ENCODE peak calls at places on chromosomes 11 and 22, in six cellular contexts. G is astrocyte of the spinal cord, P is posterior vena cava, N is kidney tubule cell, U is endothelial cell, S is HEK293T. D is an unnamed sample.

GRCh38 chr22:20436309-20437252 is 1.0 kb downstream of the SCARF2 start:
- DNase-seq in G (peak; percentile 50), N (peak; percentile 9), U (no peak), S (peak; percentile 55), P (peak; percentile 83), D (no peak)

GRCh38 chr11:36131719-36132349 is 157.4 kb downstream of the COMMD9 start:
- DNase-seq in P (peak; percentile 87), N (peak; percentile 29), S (peak; percentile 43), U (peak; percentile 48), G (peak; percentile 65), D (peak; percentile 33)

GRCh38 chr22:46090631-46091201 is 59.6 kb upstream of the PPARA start:
- DNase-seq in G (peak; percentile 62), S (no peak), U (no peak), N (peak; percentile 82), P (peak; percentile 76), D (peak; percentile 55)

GRCh38 chr11:63904743-63905142 is 12.2 kb downstream of the RCOR2 start:
- DNase-seq in G (no peak), N (no peak), P (no peak), U (no peak), S (no peak), D (no peak)

GRCh38 chr22:28481725-28482124 is 197.9 kb downstream of the TTC28 start:
- DNase-seq in U (no peak), P (no peak), G (no peak), N (no peak), S (no peak), D (no peak)

GRCh38 chr11:71913716-71914115 is 14.7 kb downstream of the XNDC1N start:
- DNase-seq in S (no peak), U (no peak), P (no peak), N (no peak), G (peak; percentile 24), D (no peak)

GRCh38 chr22:23700706-23701105 is 9.9 kb downstream of the RGL4 start:
- DNase-seq in G (peak; percentile 56), U (no peak), P (peak; percentile 5), S (no peak), N (peak; percentile 18), D (peak; percentile 9)

GRCh38 chr22:42328130-42328821 is 57.8 kb upstream of the TCF20 start:
- DNase-seq in G (no peak), N (no peak), U (no peak), S (no peak), P (no peak), D (no peak)

GRCh38 chr22:42966389-42966998 is 48.5 kb downstream of the PACSIN2 start:
- DNase-seq in P (no peak), N (no peak), S (no peak), U (no peak), G (no peak), D (no peak)

GRCh38 chr11:78079232-78080083 is at the start of gene NDUFC2:
- DNase-seq in U (peak; percentile 70), G (peak; percentile 89), P (peak; percentile 94), N (peak; percentile 83), S (peak; percentile 83), D (peak; percentile 51)

GRCh38 chr11:44912270-44912987 is 38.3 kb downstream of the TP53I11 start:
- DNase-seq in S (no peak), N (no peak), G (no peak), P (no peak), U (no peak), D (no peak)

GRCh38 chr11:108870373-108871020 is 205.6 kb downstream of the DDX10 start:
- DNase-seq in P (no peak), S (no peak), U (no peak), G (peak; percentile 86), N (peak; percentile 82), D (peak; percentile 57)

GRCh38 chr11:35056391-35057093 is 82.4 kb upstream of the CD44 start:
- DNase-seq in N (no peak), P (no peak), S (no peak), G (no peak), U (no peak), D (peak; percentile 97)

GRCh38 chr11:14029415-14029814 is 66.9 kb downstream of the SPON1 start:
- DNase-seq in N (peak; percentile 28), S (no peak), P (no peak), G (no peak), U (no peak), D (peak; percentile 74)

GRCh38 chr11:66845143-66845875 is 2.1 kb downstream of the RCE1 start:
- DNase-seq in S (no peak), P (no peak), U (no peak), N (no peak), G (no peak), D (no peak)

GRCh38 chr11:66915046-66915832 is 42.9 kb downstream of the PC start:
- DNase-seq in P (no peak), G (peak; percentile 61), N (no peak), S (no peak), U (no peak), D (no peak)

GRCh38 chr11:118791961-118792578 is 1.1 kb upstream of the DDX6 start:
- DNase-seq in N (no peak), U (peak; percentile 28), G (no peak), P (no peak), S (peak; percentile 14), D (no peak)

GRCh38 chr11:72829178-72829577 is 15.0 kb downstream of the ATG16L2 start:
- DNase-seq in P (no peak), U (no peak), G (no peak), S (no peak), N (no peak), D (no peak)

GRCh38 chr11:34416088-34416487 is 22.6 kb upstream of the CAT start:
- DNase-seq in U (no peak), N (no peak), G (no peak), S (no peak), P (no peak), D (no peak)

GRCh38 chr11:74770456-74770855 is 21.8 kb downstream of the RNF169 start:
- DNase-seq in N (no peak), G (peak; percentile 20), U (no peak), P (no peak), S (no peak), D (peak; percentile 15)

GRCh38 chr11:1257916-1258315 is 35.0 kb downstream of the MUC5B start:
- DNase-seq in S (no peak), N (no peak), G (no peak), U (no peak), P (no peak), D (no peak)

GRCh38 chr11:95912902-95913560 is 10.9 kb downstream of the MTMR2 start:
- DNase-seq in U (no peak), P (no peak), N (peak; percentile 50), S (no peak), G (peak; percentile 61), D (peak; percentile 80)

GRCh38 chr22:40177738-40178416 is at the start of gene TNRC6B:
- DNase-seq in G (peak; percentile 97), P (no peak), U (peak; percentile 59), S (peak; percentile 87), N (peak; percentile 97), D (peak; percentile 96)

GRCh38 chr11:74682731-74683278 is 48.4 kb downstream of the CHRDL2 start:
- DNase-seq in P (peak; percentile 62), U (no peak), N (no peak), G (no peak), S (no peak), D (no peak)

GRCh38 chr11:102276302-102277182 is 40.7 kb upstream of the BIRC3 start:
- DNase-seq in S (no peak), G (peak; percentile 65), P (no peak), U (no peak), N (peak; percentile 67), D (no peak)

GRCh38 chr11:2650343-2650867 is 49.4 kb downstream of the KCNQ1OT1 start:
- DNase-seq in P (no peak), U (no peak), N (no peak), G (no peak), S (no peak), D (no peak)

GRCh38 chr11:128409476-128409875 is 177.9 kb downstream of the ETS1 start:
- DNase-seq in N (peak; percentile 43), P (no peak), S (no peak), U (no peak), G (peak; percentile 66), D (peak; percentile 98)

GRCh38 chr11:12229450-12230229 is 119.2 kb downstream of the MICAL2 start:
- DNase-seq in U (no peak), G (no peak), P (no peak), S (no peak), N (no peak), D (no peak)

GRCh38 chr22:39481054-39481453 is 21.0 kb upstream of the MIEF1 start:
- DNase-seq in S (no peak), P (no peak), N (no peak), G (no peak), U (no peak), D (no peak)

GRCh38 chr11:35897019-35897418 is 46.8 kb upstream of the LDLRAD3 start:
- DNase-seq in S (no peak), N (no peak), P (no peak), G (no peak), U (no peak), D (no peak)

GRCh38 chr22:17152971-17153370 is 6.1 kb downstream of the HDHD5 start:
- DNase-seq in N (no peak), S (no peak), U (no peak), P (no peak), G (no peak), D (no peak)

GRCh38 chr11:80165763-80166162 is 724.9 kb upstream of the TENM4 start:
- DNase-seq in G (no peak), S (no peak), N (peak; percentile 83), U (no peak), P (no peak), D (peak; percentile 74)

GRCh38 chr11:124077266-124077665 is 36.1 kb upstream of the OR10G7 start:
- DNase-seq in P (no peak), S (no peak), G (no peak), U (no peak), N (no peak), D (no peak)

D was measured in bronchial epithelial cell.